ENCODE peak calls at places on chromosomes 13 and 19, in four cellular contexts. K, A, C and N are unnamed samples.

GRCh38 chr13:26508885-26509284 is 48.6 kb upstream of the WASF3 start:
- ATAC-seq in K (no peak), A (peak; percentile 89), C (peak; percentile 45), N (peak; percentile 94)

GRCh38 chr13:105565328-105565727 is 970.1 kb downstream of the EFNB2 start:
- ATAC-seq in K (no peak), A (no peak), C (no peak), N (no peak)

GRCh38 chr19:58154287-58154678 is 3.7 kb upstream of the ZNF329 start:
- ATAC-seq in K (peak; percentile 7), A (peak; percentile 45), C (peak; percentile 41), N (peak; percentile 23)

GRCh38 chr13:50686547-50686946 is 156.9 kb downstream of the DLEU7 start:
- ATAC-seq in K (no peak), A (no peak), C (no peak), N (no peak)

GRCh38 chr19:14582894-14583340 is at the start of gene CLEC17A:
- ATAC-seq in K (peak; percentile 29), A (no peak), C (no peak), N (no peak)

GRCh38 chr19:47444388-47444821 is 25.1 kb upstream of the MEIS3 start:
- ATAC-seq in K (peak; percentile 5), A (no peak), C (no peak), N (no peak)

GRCh38 chr13:64993514-64994164 is 2236.5 kb downstream of the PCDH9 start:
- ATAC-seq in K (no peak), A (no peak), C (no peak), N (no peak)

GRCh38 chr13:95485045-95485517 is 67.4 kb upstream of the CLDN10 start:
- ATAC-seq in K (peak; percentile 33), A (peak; percentile 38), C (peak; percentile 31), N (peak; percentile 41)

GRCh38 chr19:40262422-40262821 is 22.7 kb downstream of the AKT2 start:
- ATAC-seq in K (no peak), A (no peak), C (no peak), N (no peak)
- H3K4me1 ChIP-seq in K (no peaks in the 10 kb centered on the region), A (peaks cover 22% of the 10 kb centered on the region), C (peaks cover 20% of the 10 kb centered on the region), N (peaks cover 15% of the 10 kb centered on the region)

DNA sequence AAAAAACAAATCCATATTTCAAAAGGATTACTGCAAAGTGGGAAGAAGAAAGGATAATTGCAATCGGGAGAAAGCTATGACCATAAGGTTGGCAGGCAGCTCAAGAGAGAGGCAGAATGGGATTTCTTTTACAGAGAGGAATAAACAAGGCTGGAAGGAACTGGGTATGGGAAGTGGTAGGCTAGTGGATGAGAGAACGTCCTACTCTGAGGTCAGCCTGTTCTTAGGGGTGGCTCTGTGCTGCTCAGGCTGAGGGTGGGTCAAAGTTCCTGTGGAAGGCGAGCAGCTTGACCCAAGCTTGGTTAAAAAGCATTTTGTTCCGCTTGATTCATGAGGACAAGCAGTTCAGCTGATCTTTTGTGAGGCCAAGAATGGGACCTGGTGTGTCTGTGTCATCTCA is 134.3 kb upstream of the TMTC4 start:
- ATAC-seq in K (no peak), A (no peak), C (no peak), N (no peak)
- TF ChIP-seq POLR2A in K (no peak), A (no peak), C (no peak), N (no peak)

GRCh38 chr19:56108447-56109195 is 12.5 kb downstream of the ZNF787 start:
- ATAC-seq in K (no peak), A (peak; percentile 11), C (peak; percentile 26), N (no peak)
- H3K4me1 ChIP-seq in K (no peaks in the 10 kb centered on the region), A (peaks cover 85% of the 10 kb centered on the region), C (peaks cover 90% of the 10 kb centered on the region), N (peaks cover 94% of the 10 kb centered on the region)

DNA sequence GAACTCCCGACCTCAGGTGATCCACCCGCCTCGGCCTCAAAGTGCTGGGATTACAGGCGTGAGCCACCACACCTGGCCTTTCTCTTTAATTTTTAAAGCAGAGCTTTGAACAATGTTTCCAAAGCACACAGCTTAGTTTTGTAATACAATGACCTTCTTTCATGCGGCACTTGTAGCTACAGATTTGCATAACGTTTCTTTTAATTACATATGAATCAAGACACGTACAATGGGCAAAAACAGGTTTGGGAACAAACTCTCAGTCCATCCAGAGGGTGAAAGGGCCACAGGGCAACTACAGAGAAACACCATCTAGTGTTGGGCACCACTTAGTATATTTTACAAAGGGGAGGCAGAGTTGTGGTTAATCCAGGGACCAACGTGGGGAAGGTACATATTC is 19.0 kb upstream of the S1PR4 start:
- ATAC-seq in K (no peak), A (no peak), C (no peak), N (no peak)
- TF ChIP-seq POLR2A in K (no peak), A (no peak), C (no peak), N (no peak)

DNA sequence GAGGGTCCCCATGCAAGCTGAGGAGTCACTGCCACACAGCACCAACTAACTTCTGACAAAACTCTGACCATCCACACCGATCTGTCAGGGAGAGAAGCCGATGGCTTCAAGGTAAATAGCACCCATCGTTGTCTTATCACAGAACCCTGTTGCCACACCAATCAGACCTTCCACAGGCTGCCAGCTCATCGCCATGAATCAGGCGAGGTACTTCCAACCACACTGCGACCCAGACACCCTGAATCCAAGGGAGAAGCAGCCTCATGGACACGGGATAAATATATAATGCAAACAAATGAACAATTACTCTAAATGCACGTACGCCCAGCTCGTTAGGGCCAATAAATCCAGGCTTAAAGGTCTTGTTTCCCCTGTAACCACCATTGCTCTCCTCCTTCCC is 20.8 kb downstream of the RANBP3 start:
- ATAC-seq in K (no peak), A (no peak), C (no peak), N (no peak)
- H3K4me1 ChIP-seq in K (no peaks in the 10 kb centered on the region), A (peaks cover 99% of the 10 kb centered on the region), C (peaks cover 97% of the 10 kb centered on the region), N (peaks cover 64% of the 10 kb centered on the region)

DNA sequence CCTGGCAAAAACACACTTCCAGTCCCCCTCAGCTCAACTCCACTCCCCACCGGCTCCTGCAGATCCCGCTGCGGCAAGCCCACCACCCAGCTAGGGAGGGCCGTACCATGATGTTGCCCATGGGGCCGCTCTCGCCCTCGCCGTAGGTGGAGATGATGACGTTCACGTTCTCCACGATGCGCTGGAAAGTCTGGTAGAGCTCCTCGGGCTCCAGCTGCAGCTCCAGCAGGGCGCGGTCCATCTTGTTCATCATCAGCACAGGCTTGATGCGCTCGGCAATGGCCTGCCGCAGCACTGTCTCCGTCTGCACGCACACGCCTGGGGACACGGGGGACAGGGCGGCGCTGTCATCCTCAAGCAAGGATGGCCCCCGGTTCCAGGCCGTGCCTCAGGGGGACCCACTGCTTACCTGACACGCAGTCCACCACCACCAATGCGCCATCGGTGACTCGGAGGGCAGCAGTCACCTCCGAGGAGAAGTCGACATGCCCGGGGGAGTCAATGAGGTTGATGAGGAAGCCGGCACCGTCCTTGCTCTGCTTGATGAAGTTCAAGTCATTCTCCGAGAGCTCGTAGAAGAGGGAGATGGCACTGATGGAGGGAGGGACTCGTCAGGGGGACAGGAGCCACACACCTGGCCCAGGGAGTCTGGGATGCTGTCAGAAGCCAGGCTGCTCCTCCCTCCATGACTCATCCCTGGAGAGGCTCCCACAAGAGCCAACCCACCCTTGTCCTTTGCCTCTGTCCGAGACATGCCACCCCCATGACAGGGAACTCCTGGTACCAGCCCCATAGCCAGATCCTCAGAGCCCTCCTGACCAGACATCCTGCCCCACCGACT is 2.3 kb downstream of the EEF2 start:
- ATAC-seq in K (no peak), A (peak; percentile 10), C (no peak), N (no peak)
- TF ChIP-seq POLR2A in K (no peak), A (no peak), C (no peak), N (no peak)

GRCh38 chr13:101065314-101065713 is 351.0 kb downstream of the NALCN start:
- ATAC-seq in K (no peak), A (no peak), C (no peak), N (no peak)
- H3K4me1 ChIP-seq in K (no peaks in the 10 kb centered on the region), A (no peaks in the 10 kb centered on the region), C (no peaks in the 10 kb centered on the region), N (no peaks in the 10 kb centered on the region)

DNA sequence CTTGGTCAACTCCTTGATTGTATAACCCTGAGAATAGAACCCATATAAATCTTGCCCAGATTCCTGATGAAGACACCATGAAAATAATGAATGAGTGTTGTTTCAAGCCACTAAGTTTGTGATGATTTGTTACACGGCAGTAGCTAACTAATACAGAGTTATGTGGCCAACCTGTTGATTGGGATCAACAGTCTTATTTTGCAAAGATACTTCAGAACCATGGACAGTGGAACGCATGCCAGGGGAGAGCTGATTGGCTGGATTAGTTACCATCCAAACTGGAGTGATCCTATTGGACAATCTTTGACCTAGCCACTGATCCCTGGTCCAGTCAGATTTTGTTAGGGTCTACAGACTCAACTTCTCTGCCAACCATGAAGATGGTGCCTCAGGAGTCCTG is 26.6 kb downstream of the CD70 start:
- ATAC-seq in K (no peak), A (no peak), C (no peak), N (no peak)
- TF ChIP-seq POLR2A in K (no peak), A (no peak), C (no peak), N (no peak)